ENCODE peak calls at places on chromosomes 16 and 17, in four cellular contexts. One of them, this sample, is unnamed.

GRCh38 chr17:74210191-74211140 is 2.9 kb upstream of the TTYH2 start:
- DNase-seq in effector memory CD4-positive, alpha-beta T cell: peak; percentile 69
- DNase-seq in stomach: peak; percentile 74
- DNase-seq in gastrocnemius medialis: no peak
- DNase-seq in this sample: peak; percentile 53

GRCh38 chr16:74751658-74752057 is 23.0 kb downstream of the FA2H start:
- DNase-seq in stomach: no peak
- DNase-seq in gastrocnemius medialis: no peak
- DNase-seq in effector memory CD4-positive, alpha-beta T cell: no peak
- DNase-seq in this sample: no peak

GRCh38 chr16:77993111-77993571 is 29.2 kb upstream of the CLEC3A start:
- DNase-seq in stomach: no peak
- DNase-seq in gastrocnemius medialis: no peak
- DNase-seq in effector memory CD4-positive, alpha-beta T cell: no peak
- DNase-seq in this sample: no peak

GRCh38 chr17:42660692-42661345 is 1.7 kb downstream of the TUBG2 start:
- DNase-seq in effector memory CD4-positive, alpha-beta T cell: no peak
- DNase-seq in gastrocnemius medialis: no peak
- DNase-seq in stomach: no peak
- DNase-seq in this sample: no peak

GRCh38 chr16:66614161-66614802 is 9.8 kb downstream of the CMTM3 start:
- DNase-seq in gastrocnemius medialis: no peak
- DNase-seq in stomach: no peak
- DNase-seq in effector memory CD4-positive, alpha-beta T cell: no peak
- DNase-seq in this sample: no peak

GRCh38 chr16:15770512-15770911 is 86.3 kb downstream of the MYH11 start:
- DNase-seq in gastrocnemius medialis: no peak
- DNase-seq in effector memory CD4-positive, alpha-beta T cell: no peak
- DNase-seq in stomach: no peak
- DNase-seq in this sample: no peak

GRCh38 chr17:40602445-40603443 is 37.5 kb upstream of the CCR7 start:
- DNase-seq in stomach: no peak
- DNase-seq in effector memory CD4-positive, alpha-beta T cell: peak; percentile 55
- DNase-seq in gastrocnemius medialis: no peak
- DNase-seq in this sample: no peak

GRCh38 chr16:76583466-76583865 is 306.3 kb downstream of the CNTNAP4 start:
- DNase-seq in effector memory CD4-positive, alpha-beta T cell: no peak
- DNase-seq in stomach: no peak
- DNase-seq in gastrocnemius medialis: no peak
- DNase-seq in this sample: no peak

GRCh38 chr16:23334950-23335349 is 32.8 kb downstream of the SCNN1B start:
- DNase-seq in stomach: no peak
- DNase-seq in gastrocnemius medialis: no peak
- DNase-seq in effector memory CD4-positive, alpha-beta T cell: no peak
- DNase-seq in this sample: no peak

GRCh38 chr17:73188011-73188410 is 4.8 kb upstream of the COG1 start:
- DNase-seq in effector memory CD4-positive, alpha-beta T cell: no peak
- DNase-seq in gastrocnemius medialis: no peak
- DNase-seq in stomach: no peak
- DNase-seq in this sample: no peak

GRCh38 chr16:9138021-9138680 is 46.7 kb downstream of the HAPSTR1 start:
- DNase-seq in gastrocnemius medialis: no peak
- DNase-seq in effector memory CD4-positive, alpha-beta T cell: no peak
- DNase-seq in stomach: no peak
- DNase-seq in this sample: no peak

GRCh38 chr17:13460646-13461045 is 141.1 kb downstream of the HS3ST3A1 start:
- DNase-seq in stomach: no peak
- DNase-seq in gastrocnemius medialis: no peak
- DNase-seq in effector memory CD4-positive, alpha-beta T cell: no peak
- DNase-seq in this sample: no peak

GRCh38 chr17:17767497-17768286 is 69.1 kb downstream of the SREBF1 start:
- DNase-seq in gastrocnemius medialis: no peak
- DNase-seq in effector memory CD4-positive, alpha-beta T cell: no peak
- DNase-seq in stomach: no peak
- DNase-seq in this sample: no peak
- H3K4me1 ChIP-seq in gastrocnemius medialis: peaks cover 53% of the 10 kb centered on the region
- H3K4me1 ChIP-seq in effector memory CD4-positive, alpha-beta T cell: no peaks in the 10 kb centered on the region
- H3K4me1 ChIP-seq in stomach: peaks cover 68% of the 10 kb centered on the region
- H3K4me1 ChIP-seq in this sample: peaks cover 22% of the 10 kb centered on the region

GRCh38 chr17:33436321-33436720 is 143.2 kb upstream of the ASIC2 start:
- DNase-seq in stomach: no peak
- DNase-seq in effector memory CD4-positive, alpha-beta T cell: no peak
- DNase-seq in gastrocnemius medialis: no peak
- DNase-seq in this sample: no peak
- H3K4me1 ChIP-seq in stomach: no peaks in the 10 kb centered on the region
- H3K4me1 ChIP-seq in effector memory CD4-positive, alpha-beta T cell: no peaks in the 10 kb centered on the region
- H3K4me1 ChIP-seq in gastrocnemius medialis: no peaks in the 10 kb centered on the region
- H3K4me1 ChIP-seq in this sample: no peaks in the 10 kb centered on the region

GRCh38 chr17:65155622-65156021 is 18.5 kb downstream of the RGS9 start:
- DNase-seq in effector memory CD4-positive, alpha-beta T cell: no peak
- DNase-seq in stomach: no peak
- DNase-seq in gastrocnemius medialis: no peak
- DNase-seq in this sample: no peak
- H3K4me1 ChIP-seq in effector memory CD4-positive, alpha-beta T cell: no peaks in the 10 kb centered on the region
- H3K4me1 ChIP-seq in stomach: peaks cover 6% of the 10 kb centered on the region
- H3K4me1 ChIP-seq in gastrocnemius medialis: no peaks in the 10 kb centered on the region
- H3K4me1 ChIP-seq in this sample: no peaks in the 10 kb centered on the region

GRCh38 chr17:45230410-45230786 is 8.7 kb downstream of the FMNL1 start:
- DNase-seq in gastrocnemius medialis: no peak
- DNase-seq in effector memory CD4-positive, alpha-beta T cell: no peak
- DNase-seq in stomach: no peak
- DNase-seq in this sample: no peak
- H3K4me1 ChIP-seq in gastrocnemius medialis: peaks cover 35% of the 10 kb centered on the region
- H3K4me1 ChIP-seq in effector memory CD4-positive, alpha-beta T cell: peaks cover 83% of the 10 kb centered on the region
- H3K4me1 ChIP-seq in stomach: peaks cover 71% of the 10 kb centered on the region
- H3K4me1 ChIP-seq in this sample: peaks cover 4% of the 10 kb centered on the region

GRCh38 chr16:17404903-17405691 is 65.7 kb downstream of the XYLT1 start:
- DNase-seq in gastrocnemius medialis: peak; percentile 50
- DNase-seq in stomach: no peak
- DNase-seq in effector memory CD4-positive, alpha-beta T cell: no peak
- DNase-seq in this sample: peak; percentile 88
- H3K4me1 ChIP-seq in gastrocnemius medialis: peaks cover 7% of the 10 kb centered on the region
- H3K4me1 ChIP-seq in stomach: peaks cover 35% of the 10 kb centered on the region
- H3K4me1 ChIP-seq in effector memory CD4-positive, alpha-beta T cell: peaks cover 7% of the 10 kb centered on the region
- H3K4me1 ChIP-seq in this sample: peaks cover 5% of the 10 kb centered on the region

GRCh38 chr16:3021449-3022207 is 1.5 kb downstream of the TNFRSF12A start:
- DNase-seq in effector memory CD4-positive, alpha-beta T cell: peak; percentile 86
- DNase-seq in gastrocnemius medialis: peak; percentile 87
- DNase-seq in stomach: peak; percentile 80
- DNase-seq in this sample: peak; percentile 84

GRCh38 chr16:3023669-3024478 is at the start of the genes HCFC1R1 and THOC6:
- DNase-seq in gastrocnemius medialis: peak; percentile 96
- DNase-seq in stomach: peak; percentile 98
- DNase-seq in effector memory CD4-positive, alpha-beta T cell: peak; percentile 91
- DNase-seq in this sample: peak; percentile 97

GRCh38 chr16:3022697-3023414 is 886 bp downstream of the HCFC1R1 start:
- DNase-seq in stomach: no peak
- DNase-seq in effector memory CD4-positive, alpha-beta T cell: no peak
- DNase-seq in gastrocnemius medialis: peak; percentile 41
- DNase-seq in this sample: no peak

GRCh38 chr16:3022208-3022696 is 1.5 kb downstream of the HCFC1R1 start:
- DNase-seq in gastrocnemius medialis: peak; percentile 85
- DNase-seq in stomach: peak; percentile 91
- DNase-seq in effector memory CD4-positive, alpha-beta T cell: peak; percentile 74
- DNase-seq in this sample: peak; percentile 96

DNA sequence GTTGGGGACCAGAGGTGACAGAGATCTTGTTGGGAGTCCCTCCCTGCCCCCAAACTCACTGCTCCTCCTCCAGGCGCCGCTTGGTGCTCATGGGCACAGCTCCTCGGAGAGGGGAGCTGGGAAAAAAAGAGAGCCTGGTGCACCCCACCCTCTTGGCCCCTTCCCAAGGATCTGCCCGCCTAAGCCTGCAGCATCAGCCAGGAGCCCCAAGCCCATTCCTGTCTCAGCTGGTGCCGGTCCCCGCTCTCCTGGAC is 400 bp downstream of the HCFC1R1 start:
- DNase-seq in effector memory CD4-positive, alpha-beta T cell: no peak
- DNase-seq in stomach: no peak
- DNase-seq in gastrocnemius medialis: no peak
- DNase-seq in this sample: no peak
- H3K4me1 ChIP-seq in effector memory CD4-positive, alpha-beta T cell: peaks cover 53% of the 10 kb centered on the region
- H3K4me1 ChIP-seq in stomach: peaks cover 79% of the 10 kb centered on the region
- H3K4me1 ChIP-seq in gastrocnemius medialis: peaks cover 32% of the 10 kb centered on the region
- H3K4me1 ChIP-seq in this sample: peaks cover 15% of the 10 kb centered on the region

GRCh38 chr17:1094591-1094990 is 85.2 kb downstream of the ABR start:
- DNase-seq in gastrocnemius medialis: no peak
- DNase-seq in stomach: no peak
- DNase-seq in effector memory CD4-positive, alpha-beta T cell: no peak
- DNase-seq in this sample: no peak
- H3K4me1 ChIP-seq in gastrocnemius medialis: no peaks in the 10 kb centered on the region
- H3K4me1 ChIP-seq in stomach: peaks cover 83% of the 10 kb centered on the region
- H3K4me1 ChIP-seq in effector memory CD4-positive, alpha-beta T cell: peaks cover 5% of the 10 kb centered on the region
- H3K4me1 ChIP-seq in this sample: peaks cover 9% of the 10 kb centered on the region

GRCh38 chr16:88639231-88640038 is 1.1 kb downstream of the IL17C start:
- DNase-seq in stomach: peak; percentile 76
- DNase-seq in effector memory CD4-positive, alpha-beta T cell: no peak
- DNase-seq in gastrocnemius medialis: no peak
- DNase-seq in this sample: no peak
- H3K4me1 ChIP-seq in stomach: peaks cover 40% of the 10 kb centered on the region
- H3K4me1 ChIP-seq in effector memory CD4-positive, alpha-beta T cell: peaks cover 27% of the 10 kb centered on the region
- H3K4me1 ChIP-seq in gastrocnemius medialis: no peaks in the 10 kb centered on the region
- H3K4me1 ChIP-seq in this sample: no peaks in the 10 kb centered on the region

This sample was measured in breast epithelium.